ENCODE peak calls at places on chromosomes 13 and 19, in nine cellular contexts. I is fibroblast of mammary gland; W is CD8-positive, alpha-beta T cell; Q is G401; C is left cardiac atrium; Z is mucosa of gallbladder; A is effector CD4-positive, alpha-beta T cell; V is brain microvascular endothelial cell; N is astrocyte. H is an unnamed sample.

GRCh38 chr19:5153601-5154128 is 184.8 kb downstream of the KDM4B start:
- DNase-seq in I (no peak), W (no peak), Q (no peak), C (no peak), Z (no peak), A (no peak), V (no peak), N (no peak), H (no peak)

GRCh38 chr19:33468361-33469170 is 53.0 kb downstream of the PEPD start:
- DNase-seq in I (no peak), W (no peak), Q (no peak), C (no peak), Z (no peak), A (no peak), V (no peak), N (peak), H (no peak)

GRCh38 chr19:48925240-48925843 is 8.2 kb upstream of the DHDH start:
- DNase-seq in I (peak), W (no peak), Q (no peak), C (no peak), Z (no peak), A (no peak), V (peak), N (peak), H (peak)

GRCh38 chr19:5680083-5680436 is 256 bp downstream of the MICOS13 start:
- DNase-seq in I (peak), W (no peak), Q (no peak), C (peak), Z (no peak), A (no peak), V (peak), N (no peak), H (no peak)

GRCh38 chr19:39497850-39498261 is 891 bp upstream of the DLL3 start:
- DNase-seq in I (peak), W (no peak), Q (no peak), C (no peak), Z (no peak), A (no peak), V (no peak), N (peak), H (no peak)

GRCh38 chr19:39154626-39155100 is 29.1 kb downstream of the PAK4 start:
- DNase-seq in I (no peak), W (no peak), Q (no peak), C (no peak), Z (peak), A (no peak), V (no peak), N (no peak), H (peak)

GRCh38 chr19:51166846-51167490 is 24.9 kb downstream of the SIGLEC7 start:
- DNase-seq in I (no peak), W (peak), Q (no peak), C (no peak), Z (peak), A (no peak), V (no peak), N (no peak), H (no peak)

GRCh38 chr19:38389101-38389925 is 816 bp downstream of the SPRED3 start:
- DNase-seq in I (peak), W (no peak), Q (peak), C (peak), Z (no peak), A (no peak), V (peak), N (peak), H (peak)

GRCh38 chr19:41886761-41887710 is 4.1 kb downstream of the ARHGEF1 start:
- DNase-seq in I (no peak), W (peak), Q (no peak), C (no peak), Z (peak), A (peak), V (no peak), N (no peak), H (no peak)

GRCh38 chr13:51932231-51932630 is 70.5 kb downstream of the CCDC70 start:
- DNase-seq in I (no peak), W (no peak), Q (no peak), C (no peak), Z (no peak), A (no peak), V (no peak), N (no peak), H (no peak)

GRCh38 chr13:51534075-51534817 is 50.0 kb upstream of the WDFY2 start:
- DNase-seq in I (no peak), W (peak), Q (no peak), C (peak), Z (no peak), A (no peak), V (no peak), N (no peak), H (no peak)

GRCh38 chr13:48890386-48890785 is 85.3 kb upstream of the FNDC3A start:
- DNase-seq in I (peak), W (no peak), Q (no peak), C (no peak), Z (no peak), A (no peak), V (no peak), N (no peak), H (no peak)

GRCh38 chr13:112188298-112188610 is 121.3 kb downstream of the SOX1 start:
- DNase-seq in I (no peak), W (no peak), Q (no peak), C (no peak), Z (no peak), A (no peak), V (no peak), N (no peak), H (no peak)

GRCh38 chr19:16946951-16947940 is 58.4 kb downstream of the F2RL3 start:
- DNase-seq in I (no peak), W (no peak), Q (no peak), C (no peak), Z (no peak), A (no peak), V (no peak), N (no peak), H (no peak)